ENCODE peak calls at places on chromosomes 13 and 19, in four cellular contexts. I is iPS-NIHi11, C is amygdala, A is GDM1. F is an unnamed sample.
A peak's percentile ranks its signal among the peaks of the same experiment; 100 is the strongest.

GRCh38 chr13:110965038-110965754 is 50.3 kb upstream of the ANKRD10 start:
- DNase-seq in C (no peak), I (no peak), A (no peak), F (no peak)

GRCh38 chr13:107457686-107458085 is 757.6 kb downstream of the LIG4 start:
- DNase-seq in A (no peak), C (no peak), I (no peak), F (no peak)

GRCh38 chr13:107119989-107120881 is 552.3 kb upstream of the ARGLU1 start:
- DNase-seq in I (no peak), C (no peak), A (no peak), F (no peak)

GRCh38 chr19:32688315-32688714 is 3.3 kb upstream of the NUDT19 start:
- DNase-seq in A (no peak), C (no peak), I (no peak), F (no peak)

GRCh38 chr19:572891-573825 is 762 bp downstream of the BSG start:
- DNase-seq in A (no peak), C (peak; percentile 35), I (no peak), F (peak; percentile 37)

GRCh38 chr19:49954933-49955332 is 6.0 kb downstream of the SIGLEC11 start:
- DNase-seq in A (no peak), I (no peak), C (no peak), F (no peak)

GRCh38 chr19:52224211-52224610 is 34.4 kb downstream of the PPP2R1A start:
- DNase-seq in I (no peak), C (no peak), A (no peak), F (no peak)

GRCh38 chr19:40613669-40614594 is 12.8 kb downstream of the LTBP4 start:
- DNase-seq in I (peak; percentile 78), A (peak; percentile 87), C (no peak), F (no peak)

GRCh38 chr13:49124693-49125304 is 95.3 kb upstream of the MLNR start:
- DNase-seq in C (no peak), I (no peak), A (no peak), F (no peak)

GRCh38 chr19:4878491-4878968 is 11.1 kb upstream of the PLIN3 start:
- DNase-seq in I (peak; percentile 48), A (no peak), C (no peak), F (peak; percentile 74)

GRCh38 chr13:76630629-76631028 is 255.6 kb downstream of the KCTD12 start:
- DNase-seq in A (no peak), C (no peak), I (no peak), F (no peak)

GRCh38 chr13:77180011-77180410 is 146.9 kb downstream of the MYCBP2 start:
- DNase-seq in A (no peak), C (no peak), I (no peak), F (no peak)

GRCh38 chr19:47176071-47176626 is 45.5 kb downstream of the SAE1 start:
- DNase-seq in I (no peak), C (no peak), A (no peak), F (no peak)

GRCh38 chr13:29621841-29622240 is 26.4 kb upstream of the SLC7A1 start:
- DNase-seq in C (no peak), I (no peak), A (no peak), F (no peak)

GRCh38 chr19:49224856-49225255 is 67.3 kb downstream of the TRPM4 start:
- DNase-seq in A (no peak), C (peak; percentile 1), I (peak; percentile 77), F (peak; percentile 78)

GRCh38 chr19:3984584-3984907 is 717 bp downstream of the EEF2 start:
- DNase-seq in A (no peak), I (no peak), C (no peak), F (no peak)

GRCh38 chr13:106306748-106307277 is 228.6 kb downstream of the EFNB2 start:
- DNase-seq in A (no peak), C (no peak), I (no peak), F (no peak)

GRCh38 chr13:21218351-21219043 is 42.0 kb downstream of the MRPL57 start:
- DNase-seq in I (no peak), C (no peak), A (peak; percentile 93), F (peak; percentile 84)

GRCh38 chr19:35828694-35829301 is 16.2 kb upstream of the PRODH2 start:
- DNase-seq in C (no peak), I (peak; percentile 86), A (no peak), F (peak; percentile 50)

GRCh38 chr13:51488212-51488611 is 35.4 kb upstream of the INTS6 start:
- DNase-seq in A (no peak), I (no peak), C (no peak), F (no peak)

GRCh38 chr19:8302734-8303133 is 5.4 kb downstream of the CD320 start:
- DNase-seq in A (no peak), I (no peak), C (no peak), F (no peak)

GRCh38 chr13:79992111-79992510 is 348.8 kb downstream of the SPRY2 start:
- DNase-seq in I (no peak), C (no peak), A (no peak), F (no peak)

GRCh38 chr19:30269638-30270037 is 102.5 kb upstream of the ZNF536 start:
- DNase-seq in I (no peak), A (no peak), C (no peak), F (no peak)

GRCh38 chr19:3033595-3034193 is 4.6 kb upstream of the TLE2 start:
- DNase-seq in C (no peak), A (no peak), I (no peak), F (no peak)

GRCh38 chr13:61110804-61111203 is 304.8 kb downstream of the PCDH20 start:
- DNase-seq in I (no peak), C (no peak), A (no peak), F (no peak)

GRCh38 chr19:5048727-5049553 is 80.0 kb downstream of the KDM4B start:
- DNase-seq in C (no peak), A (no peak), I (peak; percentile 57), F (no peak)

GRCh38 chr13:75016225-75016624 is 465.7 kb downstream of the TBC1D4 start:
- DNase-seq in I (no peak), A (no peak), C (no peak), F (no peak)

GRCh38 chr13:32802159-32802558 is 214.1 kb upstream of the KL start:
- DNase-seq in A (no peak), C (no peak), I (no peak), F (no peak)

GRCh38 chr19:45681391-45682015 is 10.2 kb downstream of the SNRPD2 start:
- DNase-seq in I (peak; percentile 90), A (peak; percentile 65), C (peak; percentile 74), F (peak; percentile 95)

GRCh38 chr19:31348416-31349159 is 648 bp downstream of the TSHZ3 start:
- DNase-seq in I (no peak), A (no peak), C (no peak), F (peak; percentile 25)

GRCh38 chr13:32261567-32261966 is 53.6 kb downstream of the ZAR1L start:
- DNase-seq in A (no peak), C (peak; percentile 16), I (no peak), F (no peak)

GRCh38 chr13:114049026-114049425 is 75.2 kb upstream of the C13orf46 start:
- DNase-seq in I (no peak), A (peak; percentile 52), C (no peak), F (no peak)

GRCh38 chr19:55626350-55626749 is 2.0 kb upstream of the ZNF784 start:
- DNase-seq in I (no peak), C (no peak), A (no peak), F (no peak)

GRCh38 chr19:42306646-42307045 is 4.2 kb upstream of the PAFAH1B3 start:
- DNase-seq in C (no peak), A (no peak), I (peak; percentile 62), F (no peak)

GRCh38 chr19:3625996-3626472 is 556 bp downstream of the CACTIN start:
- DNase-seq in A (no peak), I (no peak), C (no peak), F (peak; percentile 12)

F was measured in KBM-7.